ENCODE peak calls at places on chromosomes 7 and 10, in four cellular contexts. L is HepG2, B is K562, M is Panc1. P is an unnamed sample.

GRCh38 chr10:16679511-16679910 is 137.7 kb downstream of the RSU1 start:
- DNase-seq in L (no peak), B (no peak), M (no peak), P (no peak)

GRCh38 chr10:110523736-110524135 is 26.0 kb downstream of the DUSP5 start:
- DNase-seq in L (no peak), B (no peak), M (no peak), P (no peak)

GRCh38 chr7:101185258-101185839 is 5.3 kb upstream of the NAT16 start:
- DNase-seq in L (peak; percentile 57), B (no peak), M (no peak), P (no peak)

GRCh38 chr7:36661135-36661840 is 63.0 kb downstream of the AOAH start:
- DNase-seq in L (no peak), B (no peak), M (no peak), P (peak; percentile 84)

GRCh38 chr7:93142127-93142526 is 6.1 kb downstream of the SAMD9L start:
- DNase-seq in L (no peak), B (no peak), M (no peak), P (no peak)

GRCh38 chr10:61613665-61614064 is 49.1 kb upstream of the CABCOCO1 start:
- DNase-seq in L (no peak), B (no peak), M (no peak), P (no peak)

GRCh38 chr10:99365761-99366160 is 36.6 kb downstream of the CNNM1 start:
- DNase-seq in L (no peak), B (no peak), M (no peak), P (no peak)

GRCh38 chr7:86644282-86645173 is 819 bp downstream of the GRM3 start:
- DNase-seq in L (no peak), B (no peak), M (no peak), P (no peak)

GRCh38 chr7:150781016-150781415 is 19.1 kb downstream of the TMEM176B start:
- DNase-seq in L (no peak), B (no peak), M (no peak), P (no peak)

GRCh38 chr10:88159127-88159829 is 295.9 kb downstream of the PTEN start:
- DNase-seq in L (no peak), B (no peak), M (no peak), P (no peak)

GRCh38 chr10:57830877-57831535 is 436.7 kb downstream of the IPMK start:
- DNase-seq in L (no peak), B (no peak), M (no peak), P (no peak)

GRCh38 chr7:40483630-40484029 is 348.8 kb downstream of the SUGCT start:
- DNase-seq in L (no peak), B (no peak), M (no peak), P (no peak)

GRCh38 chr10:43852644-43853214 is 204.0 kb upstream of the ZNF32 start:
- DNase-seq in L (no peak), B (no peak), M (no peak), P (no peak)

GRCh38 chr10:79269969-79270368 is 77.3 kb upstream of the PPIF start:
- DNase-seq in L (no peak), B (no peak), M (no peak), P (no peak)

GRCh38 chr10:110993024-110993693 is 73.8 kb downstream of the SHOC2 start:
- DNase-seq in L (no peak), B (no peak), M (no peak), P (no peak)

GRCh38 chr10:6134099-6134880 is 45.5 kb downstream of the RBM17 start:
- DNase-seq in L (no peak), B (no peak), M (no peak), P (no peak)

GRCh38 chr10:11424456-11425287 is 186.8 kb downstream of the USP6NL start:
- DNase-seq in L (peak; percentile 39), B (peak; percentile 79), M (peak; percentile 25), P (peak; percentile 41)

GRCh38 chr10:14798631-14799030 is 23.9 kb upstream of the FAM107B start:
- DNase-seq in L (no peak), B (no peak), M (no peak), P (no peak)

GRCh38 chr10:115871855-115872254 is 401.2 kb downstream of the GFRA1 start:
- DNase-seq in L (no peak), B (no peak), M (no peak), P (no peak)

GRCh38 chr7:75638607-75639070 is 100.1 kb downstream of the HIP1 start:
- DNase-seq in L (no peak), B (peak; percentile 60), M (no peak), P (no peak)

GRCh38 chr10:34135515-34135914 is 679.6 kb downstream of the PARD3 start:
- DNase-seq in L (no peak), B (no peak), M (no peak), P (no peak)

GRCh38 chr7:2309889-2310331 is 4.3 kb downstream of the SNX8 start:
- DNase-seq in L (peak; percentile 57), B (no peak), M (no peak), P (peak; percentile 67)

GRCh38 chr7:65404020-65404419 is 30.4 kb downstream of the ZNF92 start:
- DNase-seq in L (no peak), B (no peak), M (no peak), P (peak; percentile 16)

GRCh38 chr7:10128748-10129147 is 844.9 kb upstream of the PHF14 start:
- DNase-seq in L (no peak), B (no peak), M (no peak), P (no peak)

GRCh38 chr10:28533571-28534304 is 820 bp downstream of the WAC start:
- DNase-seq in L (peak; percentile 13), B (peak; percentile 60), M (no peak), P (no peak)

GRCh38 chr7:76224695-76225094 is 23.0 kb downstream of the SRRM3 start:
- DNase-seq in L (no peak), B (no peak), M (no peak), P (no peak)

GRCh38 chr7:46396501-46396900 is 475.4 kb upstream of the IGFBP3 start:
- DNase-seq in L (no peak), B (no peak), M (no peak), P (no peak)

GRCh38 chr7:118183254-118183585 is 744 bp upstream of the LSM8 start:
- DNase-seq in L (no peak), B (no peak), M (no peak), P (no peak)

GRCh38 chr10:114110174-114110972 is 63.6 kb downstream of the CCDC186 start:
- DNase-seq in L (no peak), B (no peak), M (no peak), P (no peak)

GRCh38 chr10:19930936-19931859 is 115.0 kb downstream of the PLXDC2 start:
- DNase-seq in L (no peak), B (no peak), M (no peak), P (no peak)

GRCh38 chr7:18873674-18874341 is 243.6 kb downstream of the TWIST1 start:
- DNase-seq in L (no peak), B (no peak), M (no peak), P (no peak)

GRCh38 chr7:132518102-132518838 is 58.0 kb downstream of the PLXNA4 start:
- DNase-seq in L (peak; percentile 20), B (peak; percentile 77), M (peak; percentile 8), P (peak; percentile 29)

GRCh38 chr10:78351283-78351682 is 317.6 kb downstream of the RPS24 start:
- DNase-seq in L (no peak), B (no peak), M (no peak), P (no peak)

DNA sequence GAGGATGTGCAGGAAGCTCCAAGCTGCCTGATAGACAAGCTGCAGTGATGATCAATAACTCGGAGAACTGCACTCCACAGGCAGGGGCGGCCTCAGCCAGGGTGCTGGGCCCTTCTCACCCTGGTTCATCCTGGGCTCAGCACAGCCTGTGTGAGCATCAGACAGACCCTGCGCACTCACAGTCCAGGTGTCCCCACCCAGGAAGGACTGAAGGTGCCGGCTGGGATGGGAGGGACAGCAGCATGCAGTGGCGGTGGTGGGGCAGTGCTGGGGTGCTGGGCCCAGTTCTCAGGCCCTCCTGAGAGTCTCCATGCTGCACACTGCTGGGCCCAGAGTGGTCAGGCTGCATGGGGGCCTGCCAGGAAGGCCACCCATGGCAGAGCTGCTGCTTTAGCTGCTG is 74.1 kb downstream of the ITIH5 start:
- DNase-seq in L (no peak), B (no peak), M (no peak), P (no peak)
- TF ChIP-seq TCF7L2 in L (no peak), B (no peak), M (no peak), P (no peak)

DNA sequence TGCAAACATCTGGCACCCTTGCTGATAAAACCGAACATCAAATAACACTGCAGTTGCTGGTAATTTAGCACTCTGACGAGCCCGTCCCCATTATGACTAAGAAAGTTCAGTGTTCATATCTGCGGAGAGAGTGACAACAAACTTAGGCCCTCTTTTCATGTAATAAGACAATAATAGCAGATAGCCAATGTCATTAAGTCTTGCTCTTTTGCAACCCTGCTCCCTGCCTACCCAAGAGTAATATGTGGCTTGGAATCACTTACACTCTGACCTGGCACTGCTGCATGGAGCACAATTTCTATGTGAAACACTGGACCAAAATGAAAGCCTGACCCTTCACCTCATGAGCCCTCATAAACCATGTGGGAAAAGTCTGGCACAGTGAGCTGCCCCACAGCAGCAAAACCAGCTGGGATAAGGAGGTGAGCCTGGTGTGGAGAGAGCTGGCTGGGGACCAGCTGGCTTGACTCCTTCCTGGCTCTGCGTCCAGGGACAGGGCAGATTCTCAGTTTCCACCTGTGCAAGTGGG is 86.5 kb downstream of the HIPK2 start:
- DNase-seq in L (no peak), B (peak; percentile 18), M (no peak), P (no peak)
- TF ChIP-seq TCF7L2 in L (no peak), B (no peak), M (peak; percentile 69), P (no peak)

GRCh38 chr7:128215739-128216138 is 25.3 kb upstream of the LEP start:
- DNase-seq in L (no peak), B (no peak), M (no peak), P (no peak)
- TF ChIP-seq TCF7L2 in L (no peak), B (no peak), M (no peak), P (no peak)

GRCh38 chr7:284762-285722 is 4.9 kb upstream of the FOXL3 start:
- DNase-seq in L (no peak), B (no peak), M (no peak), P (no peak)
- TF ChIP-seq TCF7L2 in L (no peak), B (no peak), M (no peak), P (no peak)

DNA sequence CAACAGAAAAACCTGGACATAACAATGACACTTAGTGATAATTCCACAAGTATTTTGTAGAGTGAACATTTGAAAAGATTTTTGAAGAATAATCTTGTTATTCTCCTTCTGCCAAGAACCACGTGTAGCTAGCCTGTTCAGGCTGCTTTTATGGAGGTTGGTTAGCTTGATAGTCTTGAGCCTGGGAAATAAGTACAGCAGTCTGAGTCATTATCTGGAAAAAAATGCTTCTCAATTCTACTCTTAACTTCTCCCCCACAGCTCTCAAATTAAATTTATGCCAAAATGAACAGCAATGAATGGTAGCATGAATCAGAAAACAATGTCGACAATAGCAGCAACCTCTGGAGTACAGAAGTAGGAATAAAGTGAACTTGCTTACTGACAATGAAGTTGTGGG is 63.2 kb downstream of the GPR37 start:
- DNase-seq in L (no peak), B (no peak), M (no peak), P (no peak)
- TF ChIP-seq TCF7L2 in L (no peak), B (no peak), M (no peak), P (no peak)

P was measured in HCT116.